ENCODE peak calls at places on chromosomes 11 and 22, in four cellular contexts. One of them, this sample, is unnamed.

GRCh38 chr11:17328856-17329490 is 22.6 kb upstream of the NCR3LG1 start:
- DNase-seq in H1: no peak
- DNase-seq in HepG2: no peak
- DNase-seq in endothelial cell of umbilical vein: no peak
- DNase-seq in this sample: no peak

GRCh38 chr11:30322826-30323710 is at the start of gene ARL14EP:
- DNase-seq in H1: peak; percentile 91
- DNase-seq in HepG2: peak; percentile 89
- DNase-seq in endothelial cell of umbilical vein: peak; percentile 94
- DNase-seq in this sample: peak; percentile 89

GRCh38 chr22:29268511-29269229 is 602 bp downstream of the EWSR1 start:
- DNase-seq in H1: no peak
- DNase-seq in HepG2: peak; percentile 41
- DNase-seq in endothelial cell of umbilical vein: peak; percentile 58
- DNase-seq in this sample: peak; percentile 63

GRCh38 chr22:32823024-32823730 is 21.7 kb downstream of the TIMP3 start:
- DNase-seq in H1: peak; percentile 59
- DNase-seq in HepG2: peak; percentile 62
- DNase-seq in endothelial cell of umbilical vein: no peak
- DNase-seq in this sample: peak; percentile 59

GRCh38 chr11:117772360-117772759 is 24.7 kb downstream of the DSCAML1 start:
- DNase-seq in H1: no peak
- DNase-seq in HepG2: no peak
- DNase-seq in endothelial cell of umbilical vein: no peak
- DNase-seq in this sample: peak; percentile 85

GRCh38 chr11:26626346-26626745 is 54.3 kb upstream of the MUC15 start:
- DNase-seq in H1: no peak
- DNase-seq in HepG2: no peak
- DNase-seq in endothelial cell of umbilical vein: no peak
- DNase-seq in this sample: no peak

GRCh38 chr11:119741369-119742262 is 12.6 kb upstream of the NECTIN1 start:
- DNase-seq in H1: no peak
- DNase-seq in HepG2: peak; percentile 21
- DNase-seq in endothelial cell of umbilical vein: peak; percentile 20
- DNase-seq in this sample: no peak

GRCh38 chr11:43574949-43575915 is 105.3 kb upstream of the HSD17B12 start:
- DNase-seq in H1: no peak
- DNase-seq in HepG2: no peak
- DNase-seq in endothelial cell of umbilical vein: peak; percentile 10
- DNase-seq in this sample: peak; percentile 83

GRCh38 chr22:43293661-43294392 is 49.3 kb downstream of the SCUBE1 start:
- DNase-seq in H1: no peak
- DNase-seq in HepG2: peak; percentile 90
- DNase-seq in endothelial cell of umbilical vein: peak; percentile 25
- DNase-seq in this sample: no peak

GRCh38 chr22:27139935-27140493 is 482.6 kb downstream of the MIAT start:
- DNase-seq in H1: no peak
- DNase-seq in HepG2: no peak
- DNase-seq in endothelial cell of umbilical vein: peak; percentile 68
- DNase-seq in this sample: peak; percentile 62

GRCh38 chr22:49393526-49393925 is 434.1 kb downstream of the BRD1 start:
- DNase-seq in H1: no peak
- DNase-seq in HepG2: no peak
- DNase-seq in endothelial cell of umbilical vein: no peak
- DNase-seq in this sample: no peak

DNA sequence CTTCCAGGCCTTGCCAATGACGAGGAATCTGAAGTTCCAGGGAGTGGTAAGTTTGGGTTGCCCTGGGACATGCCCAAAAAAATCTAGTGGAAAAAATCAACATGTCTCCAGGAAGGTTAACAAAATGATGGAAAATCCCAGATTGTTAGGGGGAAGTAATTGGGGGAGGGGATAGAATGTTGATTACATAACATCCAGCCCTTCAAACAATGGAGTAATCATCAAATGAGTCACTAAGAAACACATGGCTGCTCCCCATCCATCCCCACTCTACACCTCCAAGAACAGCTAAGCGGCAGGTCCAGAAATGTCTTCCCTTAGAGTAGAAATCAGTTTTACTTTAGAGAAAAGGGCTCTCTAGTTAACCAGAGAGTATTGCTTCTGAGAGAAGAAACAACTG is 94.9 kb downstream of the ETS1 start:
- DNase-seq in H1: no peak
- DNase-seq in HepG2: no peak
- DNase-seq in endothelial cell of umbilical vein: peak; percentile 76
- DNase-seq in this sample: no peak
- TF ChIP-seq POLR2AphosphoS5 in H1: no peak
- TF ChIP-seq POLR2AphosphoS5 in HepG2: no peak
- TF ChIP-seq POLR2AphosphoS5 in endothelial cell of umbilical vein: no peak
- TF ChIP-seq POLR2AphosphoS5 in this sample: no peak

DNA sequence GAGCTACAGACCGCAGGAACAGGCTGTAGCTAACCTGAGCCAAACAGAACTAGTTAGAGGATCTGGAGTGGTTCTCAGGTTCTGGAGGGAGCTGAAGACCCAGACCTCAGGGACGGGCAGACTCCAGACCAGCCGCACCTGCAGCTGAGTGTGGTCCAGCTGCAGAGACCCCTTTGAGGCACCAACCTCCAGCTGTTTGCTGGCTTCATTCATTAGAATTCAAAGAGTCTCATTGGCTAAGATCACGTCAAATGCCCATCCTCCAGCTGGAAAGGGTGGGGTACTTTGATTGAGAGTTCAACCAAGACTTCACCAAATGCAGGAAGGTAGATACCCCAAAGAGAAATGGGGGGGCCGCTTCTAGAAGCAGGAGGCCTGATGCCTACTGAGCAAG is 13.4 kb upstream of the IL2RB start:
- DNase-seq in H1: no peak
- DNase-seq in HepG2: no peak
- DNase-seq in endothelial cell of umbilical vein: no peak
- DNase-seq in this sample: no peak
- TF ChIP-seq POLR2AphosphoS5 in H1: no peak
- TF ChIP-seq POLR2AphosphoS5 in HepG2: no peak
- TF ChIP-seq POLR2AphosphoS5 in endothelial cell of umbilical vein: no peak
- TF ChIP-seq POLR2AphosphoS5 in this sample: no peak

DNA sequence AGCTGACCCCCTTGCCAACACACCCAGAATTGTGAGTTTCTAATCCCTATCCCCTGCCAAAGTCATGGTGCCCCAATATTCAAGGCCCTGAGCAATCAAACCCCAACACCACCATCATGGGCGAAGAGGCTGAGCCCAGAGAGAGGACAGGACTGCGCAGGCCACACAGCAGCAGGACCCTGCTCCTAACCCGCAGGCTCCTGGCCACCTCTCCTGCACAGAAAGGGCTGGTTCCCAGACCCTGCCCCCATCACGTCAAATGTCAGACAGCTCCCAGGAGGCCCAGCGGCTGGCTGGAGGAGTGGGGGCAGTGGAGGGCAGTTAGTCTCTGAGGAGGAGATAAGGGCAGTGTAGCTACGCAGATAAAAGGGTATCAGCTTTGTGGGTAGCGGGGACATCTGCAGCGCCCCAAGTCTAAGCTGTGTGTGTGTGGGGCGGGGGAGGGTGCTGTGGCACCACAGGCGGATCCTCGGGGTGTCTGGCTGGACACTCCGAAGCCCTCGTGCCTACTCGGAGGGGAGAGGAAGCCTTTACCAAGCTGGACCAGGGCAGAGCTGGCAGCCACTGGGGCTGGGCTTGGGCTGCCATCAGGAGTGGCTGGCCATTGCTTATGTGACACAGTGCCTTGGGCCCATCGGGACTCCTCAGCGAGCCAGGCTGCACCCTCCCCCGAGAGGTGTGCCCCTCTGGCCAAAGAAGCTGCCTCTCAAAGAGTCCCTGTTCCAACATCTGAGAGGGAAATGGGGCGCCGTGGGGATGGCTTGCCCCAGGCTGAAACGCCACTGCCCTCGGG is 21.5 kb downstream of the FADS3 start:
- DNase-seq in H1: no peak
- DNase-seq in HepG2: no peak
- DNase-seq in endothelial cell of umbilical vein: no peak
- DNase-seq in this sample: no peak
- TF ChIP-seq POLR2AphosphoS5 in H1: no peak
- TF ChIP-seq POLR2AphosphoS5 in HepG2: no peak
- TF ChIP-seq POLR2AphosphoS5 in endothelial cell of umbilical vein: no peak
- TF ChIP-seq POLR2AphosphoS5 in this sample: no peak

GRCh38 chr22:45527456-45527855 is 24.8 kb downstream of the FBLN1 start:
- DNase-seq in H1: no peak
- DNase-seq in HepG2: no peak
- DNase-seq in endothelial cell of umbilical vein: no peak
- DNase-seq in this sample: no peak

GRCh38 chr22:45525480-45525879 is 22.8 kb downstream of the FBLN1 start:
- DNase-seq in H1: no peak
- DNase-seq in HepG2: no peak
- DNase-seq in endothelial cell of umbilical vein: no peak
- DNase-seq in this sample: no peak

GRCh38 chr22:45526263-45526662 is 23.6 kb downstream of the FBLN1 start:
- DNase-seq in H1: no peak
- DNase-seq in HepG2: no peak
- DNase-seq in endothelial cell of umbilical vein: no peak
- DNase-seq in this sample: no peak

GRCh38 chr22:45528046-45528445 is 25.4 kb downstream of the FBLN1 start:
- DNase-seq in H1: no peak
- DNase-seq in HepG2: no peak
- DNase-seq in endothelial cell of umbilical vein: no peak
- DNase-seq in this sample: no peak

DNA sequence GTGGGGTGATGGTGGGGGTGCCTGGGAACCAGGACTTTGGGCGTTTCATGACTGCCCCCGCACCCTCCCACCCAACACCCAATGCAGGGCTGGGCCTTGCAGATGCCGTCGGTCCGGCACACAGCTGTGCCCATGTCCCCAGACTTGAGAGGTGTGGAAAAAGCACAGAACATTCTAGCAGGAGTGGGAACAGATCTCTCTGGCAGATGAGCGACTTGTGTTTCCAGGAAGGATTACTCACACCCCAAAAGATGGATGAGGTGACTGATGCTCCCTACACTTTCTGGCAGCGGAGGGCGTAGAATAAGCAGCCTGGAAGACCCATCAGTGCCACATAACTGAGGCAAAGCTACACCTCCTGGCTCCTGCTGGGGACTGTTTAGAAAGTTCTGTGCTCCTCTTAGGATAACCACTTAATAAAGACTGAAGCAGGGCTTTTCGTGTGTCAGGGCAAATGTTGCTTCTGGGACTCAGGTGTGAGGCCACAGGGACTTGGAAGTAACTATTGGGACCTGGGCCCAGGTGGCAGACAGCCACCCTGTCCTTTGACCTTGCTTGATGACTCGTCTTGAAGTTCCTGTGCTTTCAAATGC is 24.2 kb downstream of the FBLN1 start:
- DNase-seq in H1: no peak
- DNase-seq in HepG2: no peak
- DNase-seq in endothelial cell of umbilical vein: no peak
- DNase-seq in this sample: no peak
- TF ChIP-seq POLR2AphosphoS5 in H1: no peak
- TF ChIP-seq POLR2AphosphoS5 in HepG2: no peak
- TF ChIP-seq POLR2AphosphoS5 in endothelial cell of umbilical vein: no peak
- TF ChIP-seq POLR2AphosphoS5 in this sample: no peak

DNA sequence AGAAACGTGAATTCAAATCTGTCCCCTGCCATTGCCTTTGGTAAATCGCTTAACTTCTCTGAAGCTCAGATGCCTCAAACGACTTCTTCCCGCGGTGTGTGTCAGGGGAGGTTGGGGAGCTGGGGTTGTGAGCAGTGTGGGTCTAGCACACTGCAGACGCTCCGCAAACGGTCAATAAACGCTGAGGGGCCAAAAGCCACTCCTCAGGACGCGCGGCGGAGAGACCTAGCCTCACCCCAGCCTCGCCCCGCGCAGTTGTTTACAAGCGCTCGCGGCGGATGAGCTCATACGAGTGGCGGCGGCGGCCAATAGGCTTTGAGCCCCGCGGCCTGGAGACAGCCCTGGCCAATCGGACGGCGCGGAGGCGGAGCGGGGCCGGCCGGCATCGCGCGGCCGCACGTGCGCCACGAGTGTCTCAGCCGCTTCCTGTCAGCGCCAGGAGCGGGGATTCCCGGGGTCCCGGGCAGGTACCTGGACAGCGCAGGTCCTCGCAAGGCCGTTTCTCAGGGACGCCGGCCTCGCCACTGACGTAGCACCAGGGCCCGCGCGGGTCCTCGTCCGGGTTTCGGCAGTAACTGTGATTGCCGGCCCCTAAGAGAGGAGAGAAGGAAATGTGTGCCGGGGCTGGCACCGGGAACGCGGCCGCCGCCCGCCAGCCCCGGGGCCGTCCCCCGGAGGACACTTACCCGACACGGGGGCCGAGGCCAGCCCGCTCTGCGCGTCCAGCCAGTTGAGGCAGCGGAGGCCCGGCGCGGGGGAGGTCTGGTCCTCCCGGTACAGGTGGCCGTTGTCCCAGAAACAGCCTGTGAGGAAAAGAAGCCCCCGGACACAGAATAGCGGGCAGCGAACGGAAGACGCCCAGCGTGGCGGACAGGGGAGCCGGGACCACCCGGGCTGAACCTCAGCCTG is 1.5 kb downstream of the PIK3IP1 start:
- DNase-seq in H1: peak; percentile 53
- DNase-seq in HepG2: peak; percentile 78
- DNase-seq in endothelial cell of umbilical vein: peak; percentile 96
- DNase-seq in this sample: peak; percentile 96
- TF ChIP-seq POLR2AphosphoS5 in H1: peak; percentile 59
- TF ChIP-seq POLR2AphosphoS5 in HepG2: no peak
- TF ChIP-seq POLR2AphosphoS5 in endothelial cell of umbilical vein: peak; percentile 74
- TF ChIP-seq POLR2AphosphoS5 in this sample: no peak

DNA sequence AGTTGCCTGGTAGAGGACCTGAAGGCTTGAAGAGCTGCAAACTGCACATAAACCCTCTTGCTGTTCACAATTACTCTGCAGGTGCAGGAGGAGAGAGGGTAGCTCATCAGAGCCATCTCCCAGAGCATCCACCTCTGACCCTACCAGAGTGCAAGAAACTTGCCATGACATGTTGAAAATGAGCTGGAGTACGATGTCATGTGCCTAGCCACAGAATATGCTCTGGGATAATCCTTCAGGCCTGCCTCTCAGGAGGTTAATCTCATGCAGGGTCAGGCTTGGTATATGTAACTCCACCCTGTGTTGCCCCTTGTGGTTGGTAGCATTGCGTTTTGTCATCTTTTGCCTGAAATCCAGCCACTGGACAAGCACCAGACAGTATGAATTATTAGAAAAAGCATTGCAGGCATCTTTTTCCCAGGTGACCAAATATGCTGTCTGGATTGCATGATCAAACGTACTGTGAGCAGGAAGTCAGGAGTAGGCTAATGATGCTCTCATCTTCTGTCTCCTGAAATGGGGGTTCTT is 36.2 kb downstream of the CNTF start:
- DNase-seq in H1: no peak
- DNase-seq in HepG2: no peak
- DNase-seq in endothelial cell of umbilical vein: no peak
- DNase-seq in this sample: no peak
- TF ChIP-seq POLR2AphosphoS5 in H1: no peak
- TF ChIP-seq POLR2AphosphoS5 in HepG2: no peak
- TF ChIP-seq POLR2AphosphoS5 in endothelial cell of umbilical vein: no peak
- TF ChIP-seq POLR2AphosphoS5 in this sample: no peak

This sample was measured in SK-N-SH.